ENCODE peak calls at places on chromosomes 16 and 17, in four cellular contexts. U is HCT116, N is left ventricle myocardium inferior, F is fibroblast of lung. V is an unnamed sample. For H3K4me1, the result is how much of the 10 kb centered on the place peaks cover.

GRCh38 chr17:63833741-63834373 is 6.4 kb upstream of the FTSJ3 start:
- DNase-seq in U (no peak), N (no peak), F (no peak), V (no peak)

GRCh38 chr16:29126057-29126494 is 141.2 kb downstream of the LAT start:
- DNase-seq in U (no peak), N (no peak), F (no peak), V (no peak)

GRCh38 chr17:33858682-33859081 is 396.4 kb upstream of the CCL2 start:
- DNase-seq in U (no peak), N (no peak), F (no peak), V (no peak)

GRCh38 chr17:35447494-35447893 is 1.1 kb downstream of the SLFN13 start:
- DNase-seq in U (no peak), N (no peak), F (no peak), V (no peak)

GRCh38 chr17:36755586-36755985 is 154.2 kb downstream of the MRM1 start:
- DNase-seq in U (peak), N (no peak), F (no peak), V (no peak)

GRCh38 chr17:78159575-78160158 is 8.7 kb upstream of the SYNGR2 start:
- DNase-seq in U (no peak), N (no peak), F (peak), V (no peak)

GRCh38 chr17:73255671-73256181 is 6.0 kb downstream of the CPSF4L start:
- DNase-seq in U (peak), N (peak), F (peak), V (no peak)

GRCh38 chr17:858941-859452 is 76.8 kb downstream of the MRM3 start:
- DNase-seq in U (no peak), N (no peak), F (no peak), V (no peak)

GRCh38 chr16:22300427-22301071 is 3.3 kb downstream of the POLR3E start:
- DNase-seq in U (no peak), N (peak), F (peak), V (no peak)

GRCh38 chr17:39096435-39097158 is 54.8 kb downstream of the PLXDC1 start:
- DNase-seq in U (no peak), N (peak), F (no peak), V (no peak)

GRCh38 chr17:77836557-77837041 is 121.9 kb upstream of the TNRC6C start:
- DNase-seq in U (peak), N (no peak), F (peak), V (no peak)

GRCh38 chr16:74603848-74604247 is 3.1 kb downstream of the GLG1 start:
- DNase-seq in U (no peak), N (no peak), F (peak), V (no peak)

GRCh38 chr17:47906443-47906842 is 10.4 kb downstream of the SP2 start:
- DNase-seq in U (no peak), N (no peak), F (no peak), V (no peak)

GRCh38 chr17:1753767-1754429 is 8.0 kb upstream of the SERPINF1 start:
- DNase-seq in U (no peak), N (no peak), F (no peak), V (no peak)

GRCh38 chr16:89360760-89361435 is 129.5 kb downstream of the ANKRD11 start:
- DNase-seq in U (no peak), N (no peak), F (no peak), V (no peak)

GRCh38 chr17:28597606-28598383 is 1.0 kb downstream of the SPAG5 start:
- DNase-seq in U (no peak), N (no peak), F (no peak), V (no peak)

GRCh38 chr17:79033741-79034501 is 10.0 kb downstream of the C1QTNF1 start:
- DNase-seq in U (no peak), N (peak), F (peak), V (no peak)

GRCh38 chr17:4900231-4901107 is 1.1 kb downstream of the C17orf107 start:
- DNase-seq in U (no peak), N (no peak), F (no peak), V (no peak)

GRCh38 chr17:56599093-56599492 is 5.6 kb downstream of the NOG start:
- DNase-seq in U (no peak), N (no peak), F (no peak), V (no peak)

GRCh38 chr16:27287051-27287811 is 18.7 kb upstream of the NSMCE1 start:
- DNase-seq in U (no peak), N (no peak), F (no peak), V (no peak)

GRCh38 chr17:4463818-4464501 is 30.2 kb downstream of the SPNS3 start:
- DNase-seq in U (no peak), N (no peak), F (no peak), V (no peak)

GRCh38 chr16:70578035-70578434 is 54.4 kb downstream of the SF3B3 start:
- DNase-seq in U (no peak), N (no peak), F (no peak), V (no peak)

GRCh38 chr16:83953796-83954576 is 946 bp downstream of the OSGIN1 start:
- DNase-seq in U (peak), N (no peak), F (peak), V (no peak)

GRCh38 chr17:77148959-77149510 is 8.3 kb downstream of the SEC14L1 start:
- DNase-seq in U (no peak), N (no peak), F (no peak), V (no peak)

GRCh38 chr16:55107851-55108250 is 177.2 kb downstream of the IRX5 start:
- DNase-seq in U (no peak), N (no peak), F (no peak), V (no peak)

GRCh38 chr17:49677134-49677932 is 564 bp downstream of the SPOP start:
- DNase-seq in U (peak), N (peak), F (peak), V (peak)
- TF ChIP-seq CTCF in U (no peak), N (no peak), F (no peak), V (no peak)

DNA sequence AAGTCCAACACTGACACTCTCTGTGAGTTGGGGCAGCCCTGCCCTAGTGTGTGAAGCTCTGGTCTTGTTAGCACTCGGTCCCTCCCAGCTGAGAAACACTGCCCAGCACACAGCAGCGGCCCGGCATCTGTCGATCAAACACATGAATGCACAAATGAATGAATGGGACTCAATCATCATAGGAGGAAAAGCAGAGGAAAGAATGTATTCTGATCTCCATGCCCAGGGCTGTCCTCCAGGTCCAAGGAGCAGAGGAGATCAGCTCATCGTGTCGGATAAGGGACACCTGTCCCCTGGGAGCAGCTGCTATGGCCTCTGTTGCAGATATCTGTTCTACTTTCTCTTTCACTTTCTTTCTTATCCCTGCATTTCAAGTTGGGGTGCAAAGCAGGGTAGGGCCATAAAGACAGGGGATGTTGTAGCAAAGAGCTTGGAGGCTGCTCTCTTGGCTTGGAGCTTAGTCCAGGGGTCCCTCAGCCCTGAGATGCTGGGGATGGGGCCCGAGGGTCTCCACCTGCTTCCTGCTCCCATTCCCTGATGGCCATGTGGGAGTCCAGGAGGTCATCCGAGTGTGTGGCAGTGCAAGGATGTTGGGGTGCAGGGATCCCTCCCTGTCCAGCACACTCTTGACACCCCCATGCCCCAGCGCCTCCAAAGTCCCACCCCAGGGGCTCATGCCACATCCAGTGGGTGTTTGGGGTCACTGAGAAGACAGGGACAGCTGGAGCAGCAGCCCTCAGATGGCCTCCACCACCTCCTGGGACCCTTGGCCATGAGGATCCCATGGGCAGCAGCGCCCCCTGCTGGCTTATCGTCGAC is 88.2 kb downstream of the IRF8 start:
- DNase-seq in U (no peak), N (no peak), F (no peak), V (no peak)
- H3K4me3 ChIP-seq in U (no peak), N (peak), F (no peak), V (no peak)

GRCh38 chr16:72990571-72990970 is 57.4 kb downstream of the ZFHX3 start:
- DNase-seq in U (no peak), N (no peak), F (no peak), V (no peak)

GRCh38 chr16:72990003-72990521 is 57.9 kb downstream of the ZFHX3 start:
- DNase-seq in U (peak), N (peak), F (peak), V (peak)

GRCh38 chr16:72991211-72991610 is 56.7 kb downstream of the ZFHX3 start:
- DNase-seq in U (no peak), N (no peak), F (no peak), V (no peak)

GRCh38 chr16:72992142-72992601 is 55.8 kb downstream of the ZFHX3 start:
- DNase-seq in U (no peak), N (no peak), F (no peak), V (no peak)

DNA sequence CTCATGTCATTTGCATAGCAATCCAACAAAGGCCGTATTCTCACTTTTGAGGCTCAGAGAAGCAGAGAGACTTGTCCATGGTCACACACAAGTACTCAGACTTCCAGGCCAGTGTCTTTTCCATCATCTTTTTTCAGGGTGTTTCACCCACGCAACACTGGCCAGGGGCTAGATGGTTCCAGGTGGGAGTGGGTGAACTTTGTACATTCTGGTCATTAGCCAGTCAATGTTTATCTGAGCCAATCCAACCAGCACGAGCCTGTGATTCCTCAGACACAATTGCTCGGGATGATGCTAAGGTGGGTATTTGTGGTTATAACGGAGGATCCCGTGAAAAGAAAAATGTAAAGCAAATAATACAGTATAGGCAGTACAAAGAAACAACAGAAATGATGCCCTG is 56.3 kb downstream of the ZFHX3 start:
- DNase-seq in U (no peak), N (no peak), F (no peak), V (no peak)
- H3K4me1 ChIP-seq in U (under half), N (half or more), F (under half), V (under half)

DNA sequence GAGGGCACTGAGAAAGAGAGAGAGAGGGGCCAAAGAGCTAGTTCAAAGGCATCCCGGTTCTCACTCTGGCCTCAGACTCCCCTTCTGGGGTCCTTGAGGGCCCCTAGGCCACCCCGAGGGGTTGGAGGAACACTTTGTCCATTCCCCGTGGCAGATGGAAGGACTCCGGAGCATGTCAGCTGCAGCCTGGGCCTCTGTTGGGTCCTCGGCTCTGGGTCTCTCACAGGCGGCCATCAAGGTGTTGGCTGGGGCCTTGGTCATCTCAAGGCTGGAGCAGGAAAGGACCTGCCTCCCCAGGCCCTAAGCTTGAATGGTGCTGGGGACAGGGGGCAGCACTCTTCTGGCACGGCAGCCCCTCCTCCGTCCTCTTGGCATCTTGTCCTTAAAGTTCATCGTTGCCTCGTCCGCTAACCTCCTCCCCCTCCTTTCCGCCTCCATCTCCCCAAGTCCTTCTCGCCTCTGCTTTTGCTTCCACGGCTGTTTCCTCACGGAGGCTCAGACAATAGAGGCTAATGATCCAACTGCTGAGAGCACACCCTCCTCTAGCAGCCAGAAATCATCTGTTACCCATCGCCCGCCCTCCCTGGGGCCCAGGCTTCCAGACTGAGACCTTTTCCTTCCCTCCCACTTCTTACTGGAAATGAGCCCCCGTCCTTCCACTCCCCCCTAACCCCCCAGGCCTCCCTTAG is 23.3 kb downstream of the CCR7 start:
- DNase-seq in U (no peak), N (peak), F (no peak), V (no peak)
- TF ChIP-seq CTCF in U (no peak), N (no peak), F (no peak), V (no peak)

GRCh38 chr16:64589836-64590235 is 532.0 kb downstream of the CDH11 start:
- DNase-seq in U (no peak), N (no peak), F (peak), V (no peak)
- H3K4me3 ChIP-seq in U (no peak), N (no peak), F (no peak), V (no peak)

GRCh38 chr17:75849304-75849695 is 5.1 kb upstream of the UNC13D start:
- DNase-seq in U (no peak), N (no peak), F (no peak), V (no peak)

GRCh38 chr17:75846701-75847594 is 2.7 kb upstream of the UNC13D start:
- DNase-seq in U (no peak), N (no peak), F (no peak), V (no peak)

GRCh38 chr17:75849724-75850123 is 5.4 kb downstream of the WBP2 start:
- DNase-seq in U (no peak), N (no peak), F (no peak), V (no peak)

GRCh38 chr17:75847595-75848522 is 3.7 kb upstream of the UNC13D start:
- DNase-seq in U (no peak), N (no peak), F (no peak), V (no peak)

GRCh38 chr17:75848523-75849303 is 4.5 kb upstream of the UNC13D start:
- DNase-seq in U (peak), N (peak), F (peak), V (no peak)
- H3K4me1 ChIP-seq in U (under half), N (half or more), F (under half), V (under half)

GRCh38 chr17:80568246-80568645 is 23.6 kb downstream of the RPTOR start:
- DNase-seq in U (no peak), N (no peak), F (no peak), V (no peak)
- TF ChIP-seq CTCF in U (no peak), N (no peak), F (no peak), V (no peak)

V was measured in thoracic aorta.